ENCODE peak calls at places on chromosomes 11 and 22, in ten cellular contexts. M is neural progenitor cell; D is RWPE2; C is heart left ventricle; U is GM23338; W is endothelial cell; R is choroid plexus epithelial cell; G is activated CD8-positive, alpha-beta T cell treated with anti-CD3 and anti-CD28 coated beads for 36 hours; A is ovary; S is suprapubic skin. J is an unnamed sample.

GRCh38 chr11:33723238-33723881 is 12.9 kb downstream of the CD59 start:
- DNase-seq in M (no peak), D (no peak), C (peak), U (no peak), W (no peak), R (peak), G (no peak), A (no peak), S (peak), J (no peak)

GRCh38 chr11:117691501-117691900 is 105.5 kb downstream of the DSCAML1 start:
- DNase-seq in M (no peak), D (no peak), C (no peak), U (no peak), W (no peak), R (no peak), G (no peak), A (no peak), S (no peak), J (no peak)

GRCh38 chr11:36376888-36377758 is 81.0 kb downstream of the PRR5L start:
- DNase-seq in M (peak), D (no peak), C (peak), U (peak), W (peak), R (peak), G (peak), A (peak), S (peak), J (peak)

GRCh38 chr11:33044281-33044680 is 4.9 kb downstream of the TCP11L1 start:
- DNase-seq in M (no peak), D (peak), C (no peak), U (no peak), W (no peak), R (no peak), G (no peak), A (no peak), S (no peak), J (no peak)

GRCh38 chr11:64826578-64827450 is 16.5 kb upstream of the MEN1 start:
- DNase-seq in M (no peak), D (no peak), C (no peak), U (peak), W (no peak), R (no peak), G (no peak), A (no peak), S (peak), J (no peak)

GRCh38 chr11:122705396-122705795 is 49.9 kb downstream of the UBASH3B start:
- DNase-seq in M (no peak), D (no peak), C (no peak), U (no peak), W (no peak), R (no peak), G (no peak), A (no peak), S (no peak), J (no peak)

GRCh38 chr11:117042689-117043088 is 55.5 kb downstream of the SIK3 start:
- DNase-seq in M (no peak), D (no peak), C (no peak), U (no peak), W (no peak), R (no peak), G (no peak), A (no peak), S (no peak), J (no peak)

GRCh38 chr11:7673724-7674434 is 579 bp upstream of the CYB5R2 start:
- DNase-seq in M (peak), D (no peak), C (peak), U (peak), W (peak), R (peak), G (peak), A (peak), S (peak), J (peak)

GRCh38 chr11:35671396-35672127 is 9.0 kb downstream of the TRIM44 start:
- DNase-seq in M (no peak), D (no peak), C (no peak), U (no peak), W (no peak), R (peak), G (no peak), A (no peak), S (no peak), J (no peak)

GRCh38 chr11:116691779-116692178 is 81.0 kb downstream of the BUD13 start:
- DNase-seq in M (peak), D (no peak), C (no peak), U (peak), W (peak), R (peak), G (peak), A (peak), S (peak), J (peak)

GRCh38 chr11:117271208-117271607 is 19.9 kb upstream of the BACE1-AS start:
- DNase-seq in M (no peak), D (no peak), C (no peak), U (no peak), W (no peak), R (no peak), G (no peak), A (no peak), S (no peak), J (no peak)

GRCh38 chr11:134532921-134533421 is 120.9 kb upstream of the B3GAT1 start:
- DNase-seq in M (no peak), D (no peak), C (peak), U (no peak), W (no peak), R (no peak), G (no peak), A (no peak), S (peak), J (no peak)

GRCh38 chr11:26741036-26741435 is 19.2 kb upstream of the SLC5A12 start:
- DNase-seq in M (peak), D (no peak), C (no peak), U (no peak), W (no peak), R (peak), G (no peak), A (no peak), S (no peak), J (no peak)

GRCh38 chr22:20264614-20265452 is 3.3 kb downstream of the RTN4R start:
- DNase-seq in M (no peak), D (no peak), C (no peak), U (no peak), W (no peak), R (no peak), G (no peak), A (no peak), S (no peak), J (no peak)

GRCh38 chr11:95924414-95924760 is 480 bp upstream of the MTMR2 start:
- DNase-seq in M (no peak), D (no peak), C (no peak), U (peak), W (peak), R (peak), G (no peak), A (no peak), S (no peak), J (no peak)

GRCh38 chr22:27474711-27475547 is 326.6 kb downstream of the MN1 start:
- DNase-seq in M (no peak), D (peak), C (no peak), U (peak), W (no peak), R (peak), G (no peak), A (peak), S (no peak), J (no peak)

GRCh38 chr22:36454916-36455570 is 26.4 kb downstream of the TXN2 start:
- DNase-seq in M (peak), D (peak), C (peak), U (peak), W (peak), R (peak), G (peak), A (peak), S (peak), J (peak)

GRCh38 chr22:33706100-33706499 is 214.2 kb downstream of the LARGE1 start:
- DNase-seq in M (peak), D (no peak), C (peak), U (peak), W (no peak), R (no peak), G (no peak), A (no peak), S (no peak), J (no peak)

GRCh38 chr22:48893288-48894063 is 934.2 kb downstream of the BRD1 start:
- DNase-seq in M (no peak), D (peak), C (no peak), U (no peak), W (no peak), R (no peak), G (no peak), A (no peak), S (no peak), J (no peak)

GRCh38 chr11:125448136-125448535 is 47.9 kb downstream of the FEZ1 start:
- DNase-seq in M (no peak), D (no peak), C (no peak), U (no peak), W (no peak), R (no peak), G (no peak), A (no peak), S (no peak), J (no peak)

GRCh38 chr22:27662359-27663030 is 139.1 kb downstream of the MN1 start:
- DNase-seq in M (no peak), D (no peak), C (peak), U (no peak), W (no peak), R (peak), G (no peak), A (peak), S (no peak), J (no peak)

GRCh38 chr11:2477936-2478335 is 33.1 kb downstream of the KCNQ1 start:
- DNase-seq in M (no peak), D (no peak), C (no peak), U (no peak), W (no peak), R (no peak), G (no peak), A (no peak), S (no peak), J (no peak)

GRCh38 chr11:60790726-60791125 is 5.6 kb downstream of the MS4A10 start:
- DNase-seq in M (no peak), D (no peak), C (no peak), U (no peak), W (no peak), R (no peak), G (no peak), A (no peak), S (no peak), J (no peak)

GRCh38 chr11:396511-396947 is 2.5 kb downstream of the PKP3 start:
- DNase-seq in M (no peak), D (no peak), C (no peak), U (peak), W (no peak), R (peak), G (peak), A (no peak), S (no peak), J (peak)
- TF ChIP-seq CTCF in M (peak), D (no peak), C (no peak), U (peak), W (no peak), R (peak), G (peak), A (no peak), S (no peak), J (no peak)

DNA sequence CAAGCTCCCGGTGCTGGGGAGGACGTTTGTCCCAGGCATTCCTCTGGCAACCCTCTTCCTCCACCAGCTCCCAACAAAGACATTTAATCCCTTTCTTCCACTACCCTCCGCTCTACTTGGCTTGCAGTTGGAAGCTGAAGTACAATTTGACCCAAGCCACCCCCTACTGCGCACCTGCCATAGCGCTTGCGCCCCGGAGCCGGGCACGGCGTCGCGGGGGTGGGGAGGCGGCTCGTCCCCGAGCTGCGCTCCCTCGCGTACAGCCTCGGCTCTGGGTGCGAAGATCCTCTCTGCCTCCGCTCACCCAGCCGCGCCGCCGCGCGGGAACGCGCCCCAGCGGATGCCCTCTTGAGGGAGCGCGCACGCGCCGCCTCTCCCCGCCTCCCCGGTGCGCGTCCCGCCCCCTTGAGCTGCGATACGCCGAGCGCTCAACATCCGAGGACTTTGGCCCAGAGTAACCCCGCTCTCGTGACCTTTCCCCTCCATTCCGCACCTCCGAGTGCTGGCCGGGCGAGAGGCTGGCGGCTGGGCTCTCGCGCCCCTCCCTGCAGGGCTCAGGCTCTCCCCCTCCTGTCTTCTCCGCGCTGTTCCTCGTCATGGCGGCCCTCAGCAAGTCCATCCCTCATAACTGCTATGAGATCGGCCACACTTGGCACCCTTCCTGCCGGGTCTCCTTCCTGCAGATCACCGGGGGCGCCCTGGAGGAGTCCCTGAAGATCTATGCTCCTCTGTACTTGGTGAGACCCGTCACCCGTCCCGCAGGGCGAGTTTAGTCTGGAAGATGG is at the start of gene TMEM135:
- DNase-seq in M (peak), D (peak), C (peak), U (peak), W (peak), R (peak), G (peak), A (peak), S (peak), J (peak)
- TF ChIP-seq CTCF in M (peak), D (peak), C (no peak), U (no peak), W (no peak), R (no peak), G (no peak), A (no peak), S (no peak), J (no peak)

GRCh38 chr11:67262731-67263675 is 3.3 kb upstream of the GRK2 start:
- DNase-seq in M (peak), D (peak), C (peak), U (peak), W (peak), R (peak), G (peak), A (peak), S (peak), J (peak)
- TF ChIP-seq CTCF in M (peak), D (peak), C (peak), U (peak), W (peak), R (peak), G (peak), A (peak), S (peak), J (peak)

GRCh38 chr11:105321696-105322095 is 182.1 kb upstream of the CARD18 start:
- DNase-seq in M (no peak), D (no peak), C (no peak), U (no peak), W (no peak), R (no peak), G (no peak), A (no peak), S (no peak), J (no peak)
- TF ChIP-seq CTCF in M (no peak), D (no peak), C (no peak), U (no peak), W (no peak), R (no peak), G (no peak), A (no peak), S (no peak), J (no peak)

DNA sequence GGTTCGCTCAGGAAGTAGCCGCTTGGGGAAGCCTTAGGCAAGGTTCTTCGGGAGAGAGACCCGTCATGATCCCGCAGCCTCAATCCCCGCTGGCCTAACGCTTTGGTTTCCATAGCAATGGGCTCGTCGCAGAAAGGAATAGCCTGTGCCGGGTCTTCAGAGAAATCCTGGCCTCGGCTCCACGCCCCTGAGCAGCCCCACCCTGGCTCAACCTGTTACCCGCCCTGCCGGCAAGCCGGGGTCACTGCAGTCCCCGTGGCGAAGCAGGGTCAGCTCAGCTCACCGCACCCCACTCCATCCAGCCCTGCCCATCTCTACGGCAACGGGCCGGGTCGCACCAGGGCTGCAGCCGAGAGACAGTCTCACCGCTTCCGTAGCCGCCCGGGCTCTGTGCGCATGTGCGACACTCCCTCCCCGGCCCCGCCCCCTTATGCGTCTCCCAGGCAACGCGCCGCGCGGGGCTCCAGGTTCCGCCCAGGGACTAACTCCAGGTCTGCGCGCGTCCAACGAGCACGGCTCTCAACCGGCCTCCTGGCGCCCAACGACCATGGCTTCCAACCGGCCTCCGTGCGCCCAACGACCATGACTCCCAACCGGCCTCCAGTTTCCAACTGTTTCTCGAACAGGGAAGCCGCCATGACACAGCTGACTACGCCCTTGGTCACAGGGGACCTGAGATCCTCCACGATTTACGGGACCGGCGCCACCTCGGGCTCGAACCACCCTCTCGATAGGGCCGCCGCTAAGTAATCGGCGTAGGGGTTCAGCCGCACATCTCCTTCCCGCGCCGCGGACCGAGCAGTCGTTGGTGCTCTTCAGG is at the start of gene DUSP18:
- DNase-seq in M (peak), D (peak), C (peak), U (peak), W (peak), R (peak), G (peak), A (peak), S (peak), J (peak)
- TF ChIP-seq CTCF in M (peak), D (peak), C (peak), U (peak), W (peak), R (peak), G (no peak), A (no peak), S (peak), J (peak)

GRCh38 chr11:102109896-102110760 is at the start of gene YAP1:
- DNase-seq in M (peak), D (peak), C (peak), U (peak), W (peak), R (peak), G (peak), A (peak), S (peak), J (peak)
- TF ChIP-seq CTCF in M (no peak), D (no peak), C (no peak), U (no peak), W (no peak), R (no peak), G (no peak), A (no peak), S (no peak), J (no peak)

DNA sequence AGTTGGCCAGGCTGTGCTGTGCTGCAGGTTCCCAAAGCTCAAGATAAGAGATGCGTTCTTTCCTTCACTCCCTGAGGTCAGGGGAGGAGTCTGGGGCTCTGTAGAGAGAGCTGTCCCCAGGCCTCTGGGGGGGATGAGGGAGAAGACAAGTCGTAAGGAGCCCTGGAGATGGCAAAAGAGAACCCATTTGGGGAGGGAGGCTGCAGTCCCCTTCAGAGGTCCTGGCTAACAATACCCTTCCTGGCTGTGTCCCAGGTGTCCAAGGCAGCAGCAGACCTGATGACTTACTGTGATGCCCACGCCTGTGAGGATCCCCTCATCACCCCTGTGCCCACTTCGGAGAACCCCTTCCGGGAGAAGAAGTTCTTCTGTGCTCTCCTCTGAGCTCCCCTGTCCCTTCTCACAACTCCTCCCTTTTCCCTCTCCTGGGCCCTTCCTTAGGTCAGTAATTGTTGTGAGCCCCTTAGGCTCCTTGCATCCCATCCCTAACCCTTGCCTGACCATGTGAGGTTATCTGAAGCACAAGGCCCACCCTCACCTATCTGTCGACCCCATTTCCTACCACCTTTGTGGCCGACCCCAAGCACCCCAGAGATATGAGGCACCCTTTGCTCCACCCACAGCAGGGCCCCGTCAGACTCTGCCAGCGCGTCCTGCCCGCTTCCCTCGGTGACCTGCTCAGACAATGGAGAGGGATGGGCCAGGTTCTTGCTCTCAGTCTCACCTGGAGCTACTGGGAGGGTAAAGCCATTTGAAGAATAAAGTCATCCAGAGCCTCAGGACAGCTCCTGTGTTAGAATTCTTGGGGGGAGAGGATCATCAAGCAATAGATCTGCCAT is 1.2 kb downstream of the GNG3 start:
- DNase-seq in M (no peak), D (peak), C (no peak), U (peak), W (peak), R (no peak), G (peak), A (peak), S (peak), J (no peak)
- TF ChIP-seq CTCF in M (no peak), D (no peak), C (no peak), U (no peak), W (no peak), R (no peak), G (no peak), A (no peak), S (no peak), J (no peak)

GRCh38 chr11:4551346-4551979 is 6.5 kb downstream of the OR52M1 start:
- DNase-seq in M (peak), D (no peak), C (no peak), U (peak), W (no peak), R (peak), G (peak), A (no peak), S (no peak), J (peak)
- TF ChIP-seq CTCF in M (peak), D (no peak), C (no peak), U (peak), W (peak), R (peak), G (peak), A (no peak), S (no peak), J (no peak)

J was measured in GM10248.